ENCODE peak calls at places on chromosomes 7 and 10, in seven cellular contexts. L, Z, O, V, U, H and E are unnamed samples.

GRCh38 chr7:73623798-73624668 is at the start of gene MLXIPL:
- DNase-seq in L (peak), Z (peak), O (peak), V (peak), U (no peak), H (peak), E (peak)

GRCh38 chr10:72796042-72796441 is 97.5 kb upstream of the OIT3 start:
- DNase-seq in L (no peak), Z (no peak), O (peak), V (no peak), U (no peak), H (no peak), E (no peak)

GRCh38 chr7:7554021-7554432 is 12.7 kb upstream of the MIOS start:
- DNase-seq in L (no peak), Z (no peak), O (peak), V (no peak), U (peak), H (no peak), E (no peak)

GRCh38 chr10:103855852-103856496 is 598 bp upstream of the SH3PXD2A start:
- DNase-seq in L (no peak), Z (no peak), O (no peak), V (no peak), U (no peak), H (no peak), E (no peak)

GRCh38 chr10:12638103-12638502 is 288.8 kb downstream of the CAMK1D start:
- DNase-seq in L (peak), Z (no peak), O (peak), V (no peak), U (no peak), H (no peak), E (no peak)

GRCh38 chr7:76512941-76513816 is 2.8 kb downstream of the UPK3B start:
- DNase-seq in L (peak), Z (no peak), O (no peak), V (peak), U (no peak), H (no peak), E (no peak)

GRCh38 chr7:87452279-87452678 is 23.2 kb downstream of the ABCB4 start:
- DNase-seq in L (no peak), Z (no peak), O (no peak), V (no peak), U (no peak), H (no peak), E (no peak)

GRCh38 chr7:118517275-118517674 is 292.8 kb downstream of the ANKRD7 start:
- DNase-seq in L (no peak), Z (no peak), O (no peak), V (no peak), U (peak), H (no peak), E (no peak)

GRCh38 chr10:21517134-21517982 is 8.1 kb downstream of the SKIDA1 start:
- DNase-seq in L (no peak), Z (peak), O (peak), V (peak), U (no peak), H (no peak), E (no peak)

GRCh38 chr10:35274511-35275060 is 61.7 kb upstream of the CCNY start:
- DNase-seq in L (no peak), Z (no peak), O (no peak), V (no peak), U (no peak), H (no peak), E (no peak)

GRCh38 chr10:132987671-132988571 is 45.6 kb upstream of the CFAP46 start:
- DNase-seq in L (no peak), Z (no peak), O (peak), V (no peak), U (no peak), H (no peak), E (no peak)

GRCh38 chr10:52004342-52004949 is 305.1 kb upstream of the CSTF2T start:
- DNase-seq in L (no peak), Z (no peak), O (peak), V (no peak), U (peak), H (no peak), E (no peak)

GRCh38 chr10:1708746-1709145 is 28.6 kb downstream of the ADARB2 start:
- DNase-seq in L (no peak), Z (no peak), O (no peak), V (no peak), U (no peak), H (no peak), E (no peak)

GRCh38 chr7:112192236-112193154 is 13.7 kb downstream of the DOCK4 start:
- DNase-seq in L (no peak), Z (no peak), O (peak), V (no peak), U (no peak), H (no peak), E (no peak)

GRCh38 chr10:79346012-79346340 is 1.3 kb upstream of the PPIF start:
- DNase-seq in L (peak), Z (no peak), O (no peak), V (peak), U (no peak), H (no peak), E (no peak)

GRCh38 chr10:101337836-101338235 is 16.1 kb upstream of the BTRC start:
- DNase-seq in L (no peak), Z (no peak), O (no peak), V (no peak), U (no peak), H (no peak), E (no peak)

GRCh38 chr7:35613150-35613549 is 81.8 kb downstream of the HERPUD2 start:
- DNase-seq in L (no peak), Z (no peak), O (no peak), V (no peak), U (no peak), H (no peak), E (no peak)

GRCh38 chr10:64036996-64037666 is 515.9 kb downstream of the REEP3 start:
- DNase-seq in L (no peak), Z (no peak), O (no peak), V (no peak), U (no peak), H (no peak), E (no peak)

GRCh38 chr10:4196948-4197390 is 412.0 kb upstream of the KLF6 start:
- DNase-seq in L (no peak), Z (no peak), O (peak), V (no peak), U (no peak), H (no peak), E (no peak)

GRCh38 chr7:27237735-27238334 is 4.8 kb upstream of the EVX1 start:
- DNase-seq in L (no peak), Z (no peak), O (peak), V (no peak), U (no peak), H (no peak), E (no peak)

GRCh38 chr10:18472977-18473376 is 178.4 kb downstream of the NSUN6 start:
- DNase-seq in L (no peak), Z (no peak), O (no peak), V (no peak), U (no peak), H (no peak), E (no peak)
- TF ChIP-seq CTCF in L (no peak), Z (peak), O (no peak), V (peak), U (peak), H (no peak), E (no peak)

DNA sequence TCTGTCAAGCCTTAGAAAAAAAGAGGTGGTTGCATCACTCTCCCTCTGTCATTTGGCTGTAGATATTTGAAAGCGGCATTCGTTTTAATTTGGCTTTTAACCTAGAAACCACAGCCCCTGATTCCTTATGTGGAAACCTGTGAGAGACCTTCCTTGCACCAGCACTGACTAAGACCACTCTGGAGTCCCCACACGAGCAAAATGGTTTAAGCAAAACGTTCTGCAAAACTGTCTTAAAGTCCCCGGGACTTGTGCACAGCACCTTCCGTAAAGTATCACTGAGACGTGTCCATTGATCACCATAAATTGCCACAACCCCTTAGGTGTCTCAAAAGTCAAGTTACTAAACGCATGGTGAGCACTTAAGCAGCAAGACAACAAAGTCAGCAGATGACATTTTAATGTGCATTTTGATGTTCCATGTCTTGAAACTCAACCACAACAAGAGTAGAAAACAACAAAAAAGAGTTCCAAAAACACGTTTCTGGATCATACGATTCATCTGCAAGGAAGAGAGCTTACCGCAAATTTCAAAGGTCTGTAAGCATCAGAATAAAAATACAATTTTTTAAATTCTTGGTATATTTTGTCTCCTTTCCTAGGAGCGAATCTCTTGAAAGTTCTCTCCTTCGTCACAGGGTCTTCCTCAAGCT is 37.9 kb downstream of the CNPY1 start:
- DNase-seq in L (no peak), Z (no peak), O (no peak), V (no peak), U (no peak), H (no peak), E (no peak)
- TF ChIP-seq CTCF in L (no peak), Z (no peak), O (no peak), V (no peak), U (no peak), H (no peak), E (no peak)

DNA sequence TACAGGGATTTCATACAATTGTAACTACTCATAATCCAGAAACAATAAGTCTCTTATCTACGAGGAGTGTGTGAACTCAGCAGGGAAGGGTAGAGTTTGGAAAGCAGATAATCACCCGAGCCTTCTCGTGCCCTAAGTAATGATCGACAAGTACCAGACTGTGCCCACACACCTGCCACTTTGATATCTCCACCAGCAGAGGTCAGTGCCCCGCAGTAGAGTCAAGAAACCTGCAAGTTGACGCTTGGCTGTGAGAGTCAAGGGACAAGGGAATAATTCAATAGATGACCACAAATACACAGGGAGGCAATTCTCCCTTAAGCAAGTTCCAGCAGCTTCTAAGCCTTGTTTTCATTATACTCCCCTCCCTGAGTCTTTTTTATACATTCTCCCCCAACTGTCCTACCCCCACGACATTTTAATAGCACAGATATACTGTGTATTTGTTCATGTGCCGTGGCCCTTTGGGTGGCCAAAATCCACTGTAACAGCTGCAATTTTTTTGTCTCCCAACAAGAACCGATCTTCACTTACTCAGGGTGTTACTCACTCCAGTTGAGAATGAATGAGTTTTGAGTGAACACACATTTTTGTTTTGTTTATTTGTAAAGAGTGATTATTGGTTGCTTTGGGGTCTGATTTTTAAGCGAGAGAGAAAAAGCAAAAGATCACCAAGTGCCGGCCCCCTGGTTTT is 106.9 kb upstream of the RHEB start:
- DNase-seq in L (peak), Z (no peak), O (no peak), V (peak), U (no peak), H (peak), E (no peak)
- TF ChIP-seq CTCF in L (peak), Z (peak), O (peak), V (peak), U (peak), H (peak), E (no peak)

GRCh38 chr10:57716884-57717283 is 550.8 kb downstream of the IPMK start:
- DNase-seq in L (no peak), Z (no peak), O (peak), V (no peak), U (no peak), H (no peak), E (no peak)
- TF ChIP-seq CTCF in L (no peak), Z (peak), O (peak), V (peak), U (peak), H (no peak), E (no peak)

DNA sequence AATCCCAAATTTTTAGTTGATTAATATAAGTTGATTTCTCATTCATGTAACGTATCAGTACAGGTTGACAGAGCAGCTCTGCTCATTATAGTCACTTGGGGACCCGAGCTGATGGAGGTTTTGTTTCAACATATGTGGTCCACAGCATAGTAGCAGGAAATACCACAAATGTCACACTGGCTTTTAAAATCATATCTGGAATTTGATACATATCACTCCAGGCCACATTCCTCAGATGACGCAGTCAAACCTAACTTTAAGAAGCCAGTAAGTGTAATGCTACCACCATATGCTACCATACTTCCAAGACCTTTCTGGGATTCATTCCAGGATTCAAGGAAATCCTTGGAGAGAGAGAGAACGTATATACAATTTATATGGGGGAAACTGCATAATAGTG is 156.3 kb downstream of the PHF14 start:
- DNase-seq in L (no peak), Z (no peak), O (peak), V (no peak), U (no peak), H (no peak), E (no peak)
- TF ChIP-seq CTCF in L (no peak), Z (no peak), O (no peak), V (no peak), U (no peak), H (no peak), E (no peak)

GRCh38 chr10:86036544-86036831 is 330.1 kb downstream of the GRID1 start:
- DNase-seq in L (no peak), Z (no peak), O (no peak), V (no peak), U (no peak), H (no peak), E (no peak)
- TF ChIP-seq CTCF in L (no peak), Z (no peak), O (no peak), V (no peak), U (no peak), H (no peak), E (no peak)

DNA sequence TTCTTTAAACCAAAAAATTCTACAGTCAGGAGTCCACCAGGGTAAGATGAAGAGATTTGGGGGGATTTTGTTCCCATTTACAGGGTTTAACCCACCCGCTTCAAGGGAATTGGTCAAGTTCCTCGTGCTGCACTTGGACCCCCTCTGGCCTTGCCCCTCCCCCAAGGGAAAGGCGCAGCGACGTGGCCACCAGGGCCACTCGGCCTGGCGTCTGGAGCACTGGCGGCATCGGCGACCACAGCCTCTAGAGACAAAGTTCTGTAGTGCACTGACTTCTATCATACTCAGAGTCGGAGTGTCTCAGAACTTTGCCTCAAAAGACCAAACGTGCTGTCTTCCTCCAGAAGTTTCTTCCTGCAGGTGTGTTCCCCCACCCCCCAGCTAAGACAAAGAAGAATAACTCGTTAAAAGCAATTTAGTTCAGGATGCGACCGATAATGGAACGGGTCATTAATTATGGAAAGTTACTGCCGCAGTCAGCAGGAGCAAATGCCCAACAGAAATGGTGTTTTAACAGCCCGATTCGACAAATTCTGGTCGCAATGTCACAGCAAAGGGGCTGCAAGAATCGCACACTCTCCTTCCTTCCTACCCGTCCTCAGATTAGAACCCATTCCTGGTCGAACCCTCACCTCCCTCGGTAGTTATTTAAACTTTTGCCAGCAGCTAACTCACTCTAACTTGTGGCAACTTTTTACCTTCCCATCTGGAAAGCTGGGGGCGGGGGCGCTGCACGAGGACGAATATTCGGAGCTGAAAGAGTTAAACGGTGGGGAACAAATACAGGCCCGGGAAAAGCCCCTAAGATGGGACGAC is 202.1 kb upstream of the NFE2L3 start:
- DNase-seq in L (peak), Z (peak), O (no peak), V (peak), U (no peak), H (no peak), E (no peak)
- TF ChIP-seq CTCF in L (no peak), Z (no peak), O (peak), V (no peak), U (no peak), H (no peak), E (no peak)

DNA sequence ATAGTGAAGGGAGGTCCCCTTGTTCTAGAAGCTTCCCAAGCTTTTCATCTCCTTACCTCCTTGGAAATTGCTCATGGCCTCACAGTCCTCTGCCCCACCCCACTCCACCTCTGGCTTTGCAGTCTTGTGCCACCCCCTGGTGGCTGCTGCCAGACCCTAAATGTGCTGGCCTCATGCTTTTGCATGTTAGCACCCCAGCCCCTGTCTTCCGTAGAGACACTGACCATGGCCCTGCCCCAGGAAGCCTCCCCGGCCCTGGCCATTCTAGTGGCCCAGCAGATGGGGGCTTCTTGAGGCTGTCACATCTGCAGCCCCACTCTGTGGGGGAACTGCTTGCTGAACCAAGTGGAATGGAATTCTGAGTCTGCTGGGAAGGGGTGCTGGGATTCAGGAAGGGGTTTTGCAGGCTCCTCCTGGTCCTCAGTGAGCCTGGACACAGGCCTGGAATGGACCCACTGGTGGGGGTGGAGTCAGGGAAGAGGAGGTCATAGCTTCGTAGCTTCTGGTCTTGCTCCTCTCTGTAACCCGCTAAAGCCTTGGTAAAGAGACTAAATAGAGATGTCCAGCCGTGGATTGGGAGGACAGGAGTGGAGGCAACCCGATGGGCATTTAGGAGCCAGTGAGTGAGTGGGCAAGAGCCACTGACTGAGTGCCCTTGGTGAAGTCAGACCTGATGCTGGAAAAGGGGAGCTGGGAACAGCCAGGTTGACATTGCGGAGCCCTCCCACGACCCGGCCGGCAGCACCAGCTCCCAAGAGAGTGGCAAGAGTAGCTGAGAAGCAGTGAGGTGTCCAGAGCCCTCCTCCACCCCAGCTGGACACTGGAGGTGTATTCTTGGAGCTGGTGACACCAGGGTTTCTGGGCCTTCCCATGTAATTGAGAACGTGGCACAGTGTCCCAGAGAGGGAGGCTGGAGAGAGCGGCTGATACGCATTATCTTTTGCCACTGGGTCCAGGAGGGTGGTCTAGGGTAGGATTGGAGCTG is 20.9 kb downstream of the RAMP3 start:
- DNase-seq in L (no peak), Z (no peak), O (no peak), V (peak), U (no peak), H (no peak), E (no peak)
- TF ChIP-seq CTCF in L (no peak), Z (peak), O (no peak), V (peak), U (no peak), H (no peak), E (no peak)

GRCh38 chr10:97601268-97602215 is 12.0 kb downstream of the C10orf62 start:
- DNase-seq in L (no peak), Z (no peak), O (no peak), V (no peak), U (no peak), H (no peak), E (no peak)
- TF ChIP-seq CTCF in L (no peak), Z (no peak), O (no peak), V (no peak), U (no peak), H (no peak), E (no peak)

GRCh38 chr10:123021517-123021916 is 12.7 kb downstream of the ACADSB start:
- DNase-seq in L (no peak), Z (no peak), O (no peak), V (no peak), U (no peak), H (no peak), E (no peak)
- TF ChIP-seq CTCF in L (no peak), Z (peak), O (peak), V (peak), U (peak), H (peak), E (no peak)